ENCODE peak calls at places on chromosome 19, in four cellular contexts. H is CD8-positive, alpha-beta memory T cell; T is amygdala; F is foreskin keratinocyte. X is an unnamed sample.

GRCh38 chr19:39843919-39844793 is 2.0 kb downstream of the FBL start:
- DNase-seq in F (no peak), T (no peak), H (peak), X (no peak)

GRCh38 chr19:5339470-5339949 is 1.1 kb downstream of the PTPRS start:
- DNase-seq in H (peak), F (no peak), T (no peak), X (no peak)

GRCh38 chr19:36060430-36060829 is 5.7 kb downstream of the WDR62 start:
- DNase-seq in F (no peak), H (no peak), T (peak), X (peak)

GRCh38 chr19:14614099-14614412 is 31.2 kb downstream of the CLEC17A start:
- DNase-seq in F (no peak), H (no peak), T (no peak), X (no peak)

GRCh38 chr19:10812902-10813404 is 23.1 kb downstream of the TMED1 start:
- DNase-seq in H (no peak), T (no peak), F (peak), X (no peak)

GRCh38 chr19:7668842-7669241 is at the start of gene RETN:
- DNase-seq in H (no peak), F (no peak), T (no peak), X (no peak)

GRCh38 chr19:43759515-43759914 is 4.8 kb upstream of the SMG9 start:
- DNase-seq in F (peak), T (no peak), H (no peak), X (no peak)

GRCh38 chr19:49949735-49950589 is 11.0 kb downstream of the SIGLEC11 start:
- DNase-seq in F (no peak), T (no peak), H (no peak), X (no peak)

GRCh38 chr19:57611113-57611512 is 2.9 kb upstream of the ZNF134 start:
- DNase-seq in H (no peak), F (no peak), T (no peak), X (no peak)

GRCh38 chr19:48896191-48896720 is 2.3 kb downstream of the TULP2 start:
- DNase-seq in H (peak), T (no peak), F (no peak), X (peak)

GRCh38 chr19:30841934-30842333 is 469.8 kb downstream of the ZNF536 start:
- DNase-seq in T (no peak), F (no peak), H (no peak), X (no peak)

GRCh38 chr19:29375429-29376093 is 150.2 kb upstream of the VSTM2B start:
- DNase-seq in F (no peak), T (no peak), H (no peak), X (no peak)